ENCODE peak calls at places on chromosomes 2 and 18, in ten cellular contexts. C, N, I, P, D, S, G, A, U and X are unnamed samples.

GRCh38 chr18:2564373-2564772 is 6.9 kb downstream of the METTL4 start:
- DNase-seq in C (no peak), N (no peak), I (no peak), P (no peak), D (no peak), S (no peak), G (no peak), A (no peak), U (no peak), X (no peak)

GRCh38 chr2:176493221-176493825 is 224.1 kb downstream of the MTX2 start:
- DNase-seq in C (no peak), N (no peak), I (no peak), P (no peak), D (no peak), S (no peak), G (no peak), A (no peak), U (no peak), X (no peak)

GRCh38 chr2:9021563-9022211 is 18.2 kb upstream of the MBOAT2 start:
- DNase-seq in C (no peak), N (no peak), I (no peak), P (no peak), D (no peak), S (no peak), G (no peak), A (no peak), U (no peak), X (no peak)

GRCh38 chr2:197033222-197033621 is 106.7 kb upstream of the PGAP1 start:
- DNase-seq in C (no peak), N (no peak), I (no peak), P (no peak), D (no peak), S (no peak), G (no peak), A (no peak), U (no peak), X (no peak)

GRCh38 chr2:144477281-144477942 is 42.5 kb downstream of the ZEB2 start:
- DNase-seq in C (no peak), N (no peak), I (no peak), P (no peak), D (no peak), S (no peak), G (no peak), A (no peak), U (no peak), X (no peak)

GRCh38 chr2:146940016-146940685 is 904.7 kb upstream of the ACVR2A start:
- DNase-seq in C (no peak), N (no peak), I (no peak), P (no peak), D (no peak), S (no peak), G (no peak), A (no peak), U (no peak), X (no peak)

GRCh38 chr2:170772295-170772694 is 2.1 kb downstream of the ERICH2 start:
- DNase-seq in C (no peak), N (no peak), I (no peak), P (no peak), D (no peak), S (no peak), G (no peak), A (no peak), U (no peak), X (no peak)

GRCh38 chr18:54284967-54285785 is 15.9 kb downstream of the POLI start:
- DNase-seq in C (no peak), N (no peak), I (no peak), P (peak; percentile 60), D (no peak), S (no peak), G (no peak), A (no peak), U (peak; percentile 31), X (no peak)

GRCh38 chr18:48002933-48003365 is 72.5 kb upstream of the SMAD2 start:
- DNase-seq in C (no peak), N (peak; percentile 67), I (no peak), P (peak; percentile 92), D (peak; percentile 70), S (peak; percentile 71), G (peak; percentile 77), A (no peak), U (peak; percentile 67), X (no peak)

GRCh38 chr2:191158179-191158578 is 7.4 kb upstream of the STAT4 start:
- DNase-seq in C (no peak), N (no peak), I (no peak), P (no peak), D (no peak), S (no peak), G (no peak), A (no peak), U (no peak), X (no peak)

GRCh38 chr18:1848716-1849115 is 722.6 kb downstream of the METTL4 start:
- DNase-seq in C (no peak), N (no peak), I (no peak), P (no peak), D (no peak), S (no peak), G (no peak), A (no peak), U (no peak), X (no peak)

GRCh38 chr2:155842103-155842502 is 490.4 kb downstream of the NR4A2 start:
- DNase-seq in C (no peak), N (no peak), I (no peak), P (no peak), D (no peak), S (no peak), G (no peak), A (no peak), U (no peak), X (no peak)

GRCh38 chr2:55140316-55141219 is 90.3 kb upstream of the RTN4 start:
- DNase-seq in C (no peak), N (no peak), I (no peak), P (no peak), D (no peak), S (no peak), G (no peak), A (peak; percentile 95), U (no peak), X (no peak)

GRCh38 chr2:191152841-191153240 is 2.0 kb upstream of the STAT4 start:
- DNase-seq in C (no peak), N (no peak), I (no peak), P (no peak), D (no peak), S (no peak), G (no peak), A (no peak), U (no peak), X (no peak)

DNA sequence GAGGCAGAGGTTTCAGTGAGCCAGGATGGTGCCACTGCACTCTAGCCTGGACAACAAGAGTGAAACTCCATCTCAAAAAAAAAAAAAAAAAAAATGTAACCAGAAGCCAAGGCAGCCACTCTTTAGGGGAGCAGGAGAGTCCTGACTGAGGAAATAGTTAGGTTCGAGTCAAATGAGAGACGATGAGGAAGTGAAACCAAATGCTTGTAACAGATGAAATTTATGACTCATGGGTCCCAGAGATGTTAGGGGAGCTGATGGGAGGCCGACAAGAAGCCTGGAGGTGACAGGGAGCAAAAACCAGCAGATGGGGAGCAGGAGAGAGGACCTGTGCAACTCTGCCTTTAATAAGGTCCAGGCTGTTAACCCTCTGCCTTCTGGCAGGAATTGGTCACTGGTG is 756.1 kb upstream of the DDX18 start:
- DNase-seq in C (no peak), N (no peak), I (no peak), P (no peak), D (no peak), S (no peak), G (no peak), A (no peak), U (no peak), X (no peak)
- H3K27ac ChIP-seq in C (no peak overlapping the region), N (no peak overlapping the region), I (no peak overlapping the region), P (no peak overlapping the region), D (no peak overlapping the region), S (no peak overlapping the region), G (no peak overlapping the region), A (no peak overlapping the region), U (no peak overlapping the region), X (no peak overlapping the region)

GRCh38 chr2:239932881-239933735 is 92.0 kb downstream of the NDUFA10 start:
- DNase-seq in C (no peak), N (peak; percentile 35), I (peak; percentile 5), P (peak; percentile 11), D (peak; percentile 5), S (peak; percentile 33), G (no peak), A (no peak), U (no peak), X (no peak)
- TF ChIP-seq POLR2A in C (no peak), N (no peak), I (no peak), P (no peak), D (no peak), S (no peak), G (no peak), A (no peak), U (no peak), X (no peak)

GRCh38 chr2:205683179-205683978 is 1.1 kb downstream of the NRP2 start:
- DNase-seq in C (no peak), N (no peak), I (no peak), P (no peak), D (no peak), S (no peak), G (no peak), A (no peak), U (no peak), X (no peak)
- H3K4me1 ChIP-seq in C (peaks cover 17% of the 10 kb centered on the region), N (no peaks in the 10 kb centered on the region), I (no peaks in the 10 kb centered on the region), P (peaks cover 27% of the 10 kb centered on the region), D (peaks cover 39% of the 10 kb centered on the region), S (peaks cover 16% of the 10 kb centered on the region), G (peaks cover 4% of the 10 kb centered on the region), A (no peaks in the 10 kb centered on the region), U (peaks cover 12% of the 10 kb centered on the region), X (peaks cover 15% of the 10 kb centered on the region)

GRCh38 chr18:34510926-34511325 is 199.2 kb upstream of the DTNA start:
- DNase-seq in C (no peak), N (no peak), I (no peak), P (no peak), D (no peak), S (no peak), G (no peak), A (no peak), U (no peak), X (no peak)

GRCh38 chr18:34511879-34512278 is 198.2 kb upstream of the DTNA start:
- DNase-seq in C (no peak), N (no peak), I (no peak), P (no peak), D (no peak), S (no peak), G (no peak), A (no peak), U (no peak), X (no peak)

GRCh38 chr18:34514238-34514637 is 195.9 kb upstream of the DTNA start:
- DNase-seq in C (no peak), N (no peak), I (no peak), P (no peak), D (no peak), S (no peak), G (no peak), A (no peak), U (no peak), X (no peak)

GRCh38 chr18:34511435-34511834 is 198.7 kb upstream of the DTNA start:
- DNase-seq in C (no peak), N (no peak), I (no peak), P (no peak), D (no peak), S (no peak), G (no peak), A (no peak), U (no peak), X (no peak)

GRCh38 chr18:34514957-34515356 is 195.1 kb upstream of the DTNA start:
- DNase-seq in C (no peak), N (no peak), I (no peak), P (no peak), D (no peak), S (no peak), G (no peak), A (no peak), U (no peak), X (no peak)
- H3K27ac ChIP-seq in C (no peak overlapping the region), N (no peak overlapping the region), I (no peak overlapping the region), P (no peak overlapping the region), D (no peak overlapping the region), S (no peak overlapping the region), G (no peak overlapping the region), A (no peak overlapping the region), U (no peak overlapping the region), X (no peak overlapping the region)